ENCODE peak calls at places on chromosomes 7 and 10, in ten cellular contexts. C, Z, M, K, H, A, F, Y, E and S are unnamed samples.

GRCh38 chr10:26238378-26238777 is 21.8 kb downstream of the GAD2 start:
- ATAC-seq in C (no peak), Z (no peak), M (no peak), K (peak; percentile 53), H (no peak), A (no peak), F (no peak), Y (no peak), E (no peak), S (peak; percentile 37)

GRCh38 chr10:80260295-80261243 is 28.9 kb downstream of the MAT1A start:
- ATAC-seq in C (no peak), Z (peak; percentile 65), M (no peak), K (peak; percentile 60), H (peak; percentile 72), A (peak; percentile 44), F (peak; percentile 45), Y (no peak), E (no peak), S (peak; percentile 32)

GRCh38 chr10:54985732-54986131 is 184.7 kb upstream of the PCDH15 start:
- ATAC-seq in C (no peak), Z (no peak), M (no peak), K (no peak), H (no peak), A (no peak), F (no peak), Y (no peak), E (no peak), S (no peak)

GRCh38 chr7:26105206-26105605 is 46.8 kb upstream of the NFE2L3 start:
- ATAC-seq in C (no peak), Z (no peak), M (no peak), K (no peak), H (no peak), A (no peak), F (no peak), Y (no peak), E (no peak), S (no peak)

GRCh38 chr10:32307609-32308008 is 39.3 kb downstream of the EPC1 start:
- ATAC-seq in C (no peak), Z (peak; percentile 26), M (no peak), K (no peak), H (peak; percentile 45), A (no peak), F (no peak), Y (no peak), E (no peak), S (peak; percentile 10)

GRCh38 chr10:84348860-84349259 is 20.5 kb downstream of the CCSER2 start:
- ATAC-seq in C (peak; percentile 9), Z (peak; percentile 59), M (no peak), K (no peak), H (no peak), A (no peak), F (no peak), Y (peak; percentile 83), E (no peak), S (no peak)

GRCh38 chr7:144791488-144791887 is 44.4 kb downstream of the TPK1 start:
- ATAC-seq in C (no peak), Z (no peak), M (no peak), K (no peak), H (no peak), A (no peak), F (no peak), Y (no peak), E (no peak), S (no peak)

GRCh38 chr7:112131016-112131415 is 75.2 kb downstream of the DOCK4 start:
- ATAC-seq in C (no peak), Z (peak; percentile 13), M (no peak), K (no peak), H (no peak), A (no peak), F (no peak), Y (no peak), E (no peak), S (no peak)

GRCh38 chr10:30828680-30829079 is 199.1 kb upstream of the LYZL2 start:
- ATAC-seq in C (no peak), Z (peak; percentile 11), M (no peak), K (no peak), H (no peak), A (no peak), F (no peak), Y (peak; percentile 26), E (no peak), S (no peak)

GRCh38 chr7:36657031-36657660 is 67.1 kb downstream of the AOAH start:
- ATAC-seq in C (no peak), Z (no peak), M (no peak), K (no peak), H (no peak), A (no peak), F (no peak), Y (no peak), E (peak; percentile 32), S (no peak)

GRCh38 chr10:121243003-121243898 is 355.0 kb downstream of the FGFR2 start:
- ATAC-seq in C (no peak), Z (no peak), M (no peak), K (no peak), H (peak; percentile 7), A (no peak), F (no peak), Y (no peak), E (no peak), S (no peak)

GRCh38 chr7:113796557-113796956 is 122.3 kb downstream of the PPP1R3A start:
- ATAC-seq in C (no peak), Z (no peak), M (no peak), K (no peak), H (no peak), A (no peak), F (no peak), Y (no peak), E (no peak), S (no peak)